ENCODE peak calls at places on chromosomes 13 and 19, in ten cellular contexts. O is gastrocnemius medialis; G is stomach; N is mammary epithelial cell; W is neuronal stem cell; E is HCT116; K is right atrium auricular region; B is CD4-positive, alpha-beta memory T cell; S is breast epithelium; J is tibial artery. A is an unnamed sample.

GRCh38 chr13:111867657-111868056 is 199.3 kb upstream of the SOX1 start:
- DNase-seq in O (no peak), G (no peak), N (no peak), W (no peak), E (no peak), K (no peak), B (no peak), S (no peak), J (no peak), A (no peak)

GRCh38 chr13:39455534-39456175 is 147.3 kb downstream of the LHFPL6 start:
- DNase-seq in O (no peak), G (no peak), N (no peak), W (no peak), E (no peak), K (no peak), B (no peak), S (no peak), J (no peak), A (no peak)

GRCh38 chr13:60431108-60431700 is 34.2 kb downstream of the TDRD3 start:
- DNase-seq in O (no peak), G (no peak), N (peak; percentile 46), W (peak; percentile 41), E (peak; percentile 46), K (no peak), B (peak; percentile 56), S (no peak), J (no peak), A (no peak)

GRCh38 chr19:28482221-28482620 is 730.7 kb downstream of the UQCRFS1 start:
- DNase-seq in O (no peak), G (no peak), N (peak; percentile 76), W (no peak), E (no peak), K (no peak), B (no peak), S (no peak), J (no peak), A (no peak)

GRCh38 chr19:8020681-8021080 is 15.2 kb upstream of the ELAVL1 start:
- DNase-seq in O (no peak), G (no peak), N (no peak), W (no peak), E (no peak), K (no peak), B (no peak), S (no peak), J (no peak), A (no peak)

GRCh38 chr13:111909501-111909900 is 157.4 kb upstream of the SOX1 start:
- DNase-seq in O (no peak), G (no peak), N (no peak), W (no peak), E (no peak), K (peak; percentile 28), B (no peak), S (no peak), J (peak; percentile 45), A (no peak)

GRCh38 chr13:60448907-60449510 is 52.0 kb downstream of the TDRD3 start:
- DNase-seq in O (no peak), G (no peak), N (peak; percentile 27), W (peak; percentile 27), E (peak; percentile 28), K (no peak), B (no peak), S (no peak), J (no peak), A (no peak)

GRCh38 chr13:78601886-78602560 is 1.3 kb downstream of the POU4F1 start:
- DNase-seq in O (no peak), G (no peak), N (no peak), W (no peak), E (no peak), K (no peak), B (no peak), S (no peak), J (no peak), A (no peak)

GRCh38 chr19:56959211-56959610 is 118.7 kb upstream of the PEG3 start:
- DNase-seq in O (no peak), G (no peak), N (no peak), W (no peak), E (no peak), K (no peak), B (no peak), S (no peak), J (no peak), A (no peak)

GRCh38 chr13:102195566-102196462 is 206.0 kb downstream of the FGF14 start:
- DNase-seq in O (no peak), G (no peak), N (peak; percentile 27), W (no peak), E (no peak), K (no peak), B (no peak), S (no peak), J (no peak), A (no peak)

GRCh38 chr19:35165200-35166058 is 10.9 kb downstream of the FXYD5 start:
- DNase-seq in O (no peak), G (no peak), N (no peak), W (no peak), E (no peak), K (no peak), B (no peak), S (no peak), J (no peak), A (no peak)

GRCh38 chr19:57708641-57709354 is at the start of gene ZNF154:
- DNase-seq in O (peak; percentile 47), G (no peak), N (no peak), W (peak; percentile 77), E (no peak), K (peak; percentile 58), B (peak; percentile 43), S (no peak), J (no peak), A (no peak)

GRCh38 chr13:63838366-63839110 is 2422.9 kb upstream of the PCDH20 start:
- DNase-seq in O (no peak), G (no peak), N (no peak), W (no peak), E (no peak), K (peak; percentile 30), B (no peak), S (no peak), J (peak; percentile 42), A (no peak)

GRCh38 chr13:53783466-53783865 is 754.9 kb downstream of the OLFM4 start:
- DNase-seq in O (no peak), G (peak; percentile 60), N (no peak), W (no peak), E (no peak), K (no peak), B (no peak), S (no peak), J (no peak), A (no peak)

GRCh38 chr19:45419396-45419795 is 4.3 kb downstream of the ERCC1 start:
- DNase-seq in O (no peak), G (no peak), N (no peak), W (no peak), E (no peak), K (no peak), B (no peak), S (no peak), J (no peak), A (no peak)

GRCh38 chr19:492091-492531 is 4.2 kb upstream of the MADCAM1 start:
- DNase-seq in O (no peak), G (no peak), N (no peak), W (no peak), E (no peak), K (no peak), B (no peak), S (no peak), J (no peak), A (no peak)

GRCh38 chr19:36149673-36150406 is 2.4 kb downstream of the COX7A1 start:
- DNase-seq in O (peak; percentile 50), G (no peak), N (peak; percentile 86), W (no peak), E (no peak), K (no peak), B (no peak), S (peak; percentile 69), J (no peak), A (peak; percentile 48)

GRCh38 chr13:98479496-98480003 is 97.4 kb downstream of the STK24 start:
- DNase-seq in O (no peak), G (no peak), N (no peak), W (no peak), E (no peak), K (no peak), B (no peak), S (no peak), J (no peak), A (no peak)
- H3K4me1 ChIP-seq in O (peaks cover 56% of the 10 kb centered on the region), G (peaks cover 81% of the 10 kb centered on the region), N (peaks cover 54% of the 10 kb centered on the region), W (peaks cover 53% of the 10 kb centered on the region), E (peaks cover 46% of the 10 kb centered on the region), K (no peaks in the 10 kb centered on the region), B (peaks cover 88% of the 10 kb centered on the region), S (peaks cover 17% of the 10 kb centered on the region), J (peaks cover 27% of the 10 kb centered on the region), A (no peaks in the 10 kb centered on the region)

GRCh38 chr19:3378352-3379146 is 12.2 kb downstream of the NFIC start:
- DNase-seq in O (no peak), G (no peak), N (no peak), W (no peak), E (no peak), K (no peak), B (no peak), S (no peak), J (no peak), A (no peak)
- H3K27ac ChIP-seq in O (peak overlapping the region; percentile 98), G (peak overlapping the region; percentile 25), N (no peak overlapping the region), W (no peak overlapping the region), E (peak overlapping the region; percentile 36), K (peak overlapping the region; percentile 99), B (no peak overlapping the region), S (peak overlapping the region; percentile 55), J (peak overlapping the region; percentile 100), A (no peak overlapping the region)

GRCh38 chr13:110233181-110233641 is 73.7 kb downstream of the COL4A1 start:
- DNase-seq in O (peak; percentile 69), G (no peak), N (no peak), W (no peak), E (no peak), K (peak; percentile 88), B (no peak), S (no peak), J (peak; percentile 90), A (peak; percentile 74)

GRCh38 chr13:110232146-110232545 is 74.8 kb downstream of the COL4A1 start:
- DNase-seq in O (no peak), G (no peak), N (no peak), W (no peak), E (no peak), K (no peak), B (no peak), S (no peak), J (no peak), A (no peak)

GRCh38 chr13:110232756-110233155 is 74.2 kb downstream of the COL4A1 start:
- DNase-seq in O (no peak), G (no peak), N (no peak), W (no peak), E (no peak), K (no peak), B (no peak), S (no peak), J (peak; percentile 73), A (peak; percentile 72)

GRCh38 chr13:110234532-110234931 is 72.4 kb downstream of the COL4A1 start:
- DNase-seq in O (no peak), G (no peak), N (no peak), W (no peak), E (no peak), K (no peak), B (no peak), S (no peak), J (no peak), A (no peak)

GRCh38 chr13:110233682-110234280 is 73.2 kb downstream of the COL4A1 start:
- DNase-seq in O (no peak), G (no peak), N (no peak), W (no peak), E (no peak), K (no peak), B (no peak), S (no peak), J (no peak), A (no peak)
- H3K4me3 ChIP-seq in O (peak overlapping the region; percentile 9), G (no peak overlapping the region), N (no peak overlapping the region), W (no peak overlapping the region), E (no peak overlapping the region), K (no peak overlapping the region), B (no peak overlapping the region), S (peak overlapping the region; percentile 10), J (peak overlapping the region; percentile 28), A (no peak overlapping the region)

GRCh38 chr19:15287496-15287895 is 44.8 kb downstream of the BRD4 start:
- DNase-seq in O (no peak), G (no peak), N (no peak), W (no peak), E (no peak), K (no peak), B (no peak), S (no peak), J (no peak), A (no peak)
- H3K4me1 ChIP-seq in O (peaks cover 98% of the 10 kb centered on the region), G (peaks cover 100% of the 10 kb centered on the region), N (peaks cover 52% of the 10 kb centered on the region), W (peaks cover 29% of the 10 kb centered on the region), E (no peaks in the 10 kb centered on the region), K (no peaks in the 10 kb centered on the region), B (peaks cover 97% of the 10 kb centered on the region), S (peaks cover 14% of the 10 kb centered on the region), J (peaks cover 92% of the 10 kb centered on the region), A (peaks cover 16% of the 10 kb centered on the region)